ENCODE peak calls at places on chromosomes 13 and 19, in seven cellular contexts. Z is cardiac muscle cell, I is GM12865, E is colonic mucosa, C is IMR-90, Y is PC-3, H is astrocyte. S is an unnamed sample.

GRCh38 chr19:2952953-2953481 is 8.2 kb upstream of the ZNF77 start:
- DNase-seq in I (peak), E (peak), Z (no peak), Y (peak), H (no peak), C (no peak), S (no peak)

GRCh38 chr19:511101-511841 is 4.0 kb downstream of the TPGS1 start:
- DNase-seq in I (no peak), C (peak), Z (peak), E (peak), H (peak), Y (no peak), S (peak)

GRCh38 chr13:98541701-98542203 is 35.2 kb downstream of the STK24 start:
- DNase-seq in H (no peak), Y (no peak), I (no peak), Z (no peak), C (no peak), E (no peak), S (no peak)

GRCh38 chr19:19538767-19539166 is 702 bp downstream of the CILP2 start:
- DNase-seq in Y (no peak), I (no peak), Z (peak), H (no peak), E (no peak), C (no peak), S (no peak)

GRCh38 chr19:8552810-8553209 is 24.4 kb downstream of the MYO1F start:
- DNase-seq in Y (peak), C (peak), H (peak), E (no peak), I (peak), Z (peak), S (peak)

GRCh38 chr19:18915639-18916038 is 3.5 kb downstream of the COPE start:
- DNase-seq in Z (peak), E (peak), I (peak), H (no peak), Y (peak), C (peak), S (peak)

GRCh38 chr19:38294090-38294489 is 10.0 kb upstream of the C19orf33 start:
- DNase-seq in H (no peak), E (no peak), Y (no peak), C (no peak), I (no peak), Z (no peak), S (no peak)

GRCh38 chr19:8366961-8367326 is 3.0 kb downstream of the ANGPTL4 start:
- DNase-seq in Y (no peak), Z (peak), C (no peak), H (peak), I (no peak), E (no peak), S (peak)

GRCh38 chr13:24271611-24272451 is 37.5 kb upstream of the C1QTNF9 start:
- DNase-seq in I (peak), C (peak), Z (peak), H (peak), E (peak), Y (no peak), S (peak)

GRCh38 chr13:114057131-114058050 is 75.0 kb downstream of the RASA3 start:
- DNase-seq in Z (no peak), C (no peak), H (no peak), I (no peak), E (no peak), Y (no peak), S (no peak)

GRCh38 chr19:16795731-16796130 is 33.5 kb upstream of the SIN3B start:
- DNase-seq in Z (peak), C (no peak), H (no peak), Y (no peak), E (no peak), I (no peak), S (no peak)

GRCh38 chr13:32228330-32229041 is 86.7 kb downstream of the ZAR1L start:
- DNase-seq in C (peak), Y (peak), H (peak), I (no peak), E (no peak), Z (peak), S (peak)

GRCh38 chr19:55258476-55258827 is 365 bp downstream of the PPP6R1 start:
- DNase-seq in H (peak), C (no peak), Z (no peak), Y (no peak), I (peak), E (peak), S (peak)

GRCh38 chr19:44891016-44891882 is at the start of gene TOMM40:
- DNase-seq in C (peak), E (no peak), Z (no peak), H (peak), Y (no peak), I (peak), S (peak)

GRCh38 chr19:44530777-44531176 is 1.3 kb upstream of the CEACAM20 start:
- DNase-seq in E (no peak), C (no peak), Z (peak), I (no peak), H (peak), Y (no peak), S (peak)

GRCh38 chr13:74771964-74772363 is 637.8 kb upstream of the KLF12 start:
- DNase-seq in Y (peak), H (peak), C (peak), Z (peak), E (no peak), I (no peak), S (peak)

GRCh38 chr19:41958367-41959055 is 610 bp downstream of the RABAC1 start:
- DNase-seq in Y (peak), Z (peak), C (peak), E (peak), H (peak), I (peak), S (peak)

GRCh38 chr19:7926021-7926726 is at the start of gene CTXN1:
- DNase-seq in Y (peak), E (peak), H (no peak), C (no peak), I (peak), Z (peak), S (peak)

GRCh38 chr19:21638776-21639175 is 128.6 kb downstream of the ZNF100 start:
- DNase-seq in Y (no peak), H (no peak), E (no peak), I (no peak), C (no peak), Z (no peak), S (no peak)

GRCh38 chr13:58712191-58712590 is 1080.6 kb downstream of the PCDH17 start:
- DNase-seq in I (peak), C (no peak), Y (no peak), E (no peak), Z (no peak), H (peak), S (no peak)

GRCh38 chr13:27953671-27954405 is 15.3 kb downstream of the CDX2 start:
- DNase-seq in E (peak), Z (peak), I (peak), H (peak), C (peak), Y (peak), S (peak)

GRCh38 chr13:101673360-101674105 is 221.1 kb downstream of the ITGBL1 start:
- DNase-seq in Z (no peak), I (no peak), H (no peak), Y (peak), E (no peak), C (no peak), S (no peak)

GRCh38 chr19:36089847-36090246 is 21.1 kb upstream of the OVOL3 start:
- DNase-seq in H (no peak), I (no peak), C (no peak), Y (no peak), Z (no peak), E (no peak), S (no peak)

GRCh38 chr19:7068599-7068998 is 904 bp upstream of the ZNF557 start:
- DNase-seq in C (no peak), Z (no peak), Y (no peak), I (no peak), E (no peak), H (no peak), S (no peak)

GRCh38 chr19:47436712-47437401 is 17.5 kb upstream of the MEIS3 start:
- DNase-seq in C (peak), Z (peak), H (no peak), E (peak), I (peak), Y (peak), S (peak)

GRCh38 chr13:73708393-73708985 is 425.7 kb downstream of the KLF12 start:
- DNase-seq in C (peak), H (peak), Y (peak), I (peak), E (peak), Z (peak), S (peak)

GRCh38 chr19:39327990-39328705 is 7.5 kb upstream of the LRFN1 start:
- DNase-seq in Y (peak), E (peak), C (peak), I (peak), H (peak), Z (peak), S (peak)

GRCh38 chr19:57789288-57789687 is 19.8 kb downstream of the ZNF586 start:
- DNase-seq in C (no peak), Z (no peak), E (no peak), H (no peak), Y (no peak), I (no peak), S (no peak)

GRCh38 chr19:1271528-1272422 is 2.6 kb downstream of the CIRBP start:
- DNase-seq in I (no peak), Z (no peak), Y (no peak), H (no peak), E (no peak), C (no peak), S (no peak)

GRCh38 chr19:42229855-42230331 is 9.8 kb downstream of the ZNF526 start:
- DNase-seq in C (peak), Z (no peak), E (no peak), Y (no peak), I (no peak), H (no peak), S (no peak)

GRCh38 chr13:102729560-102730275 is 34.9 kb upstream of the METTL21C start:
- DNase-seq in I (no peak), H (peak), C (peak), Z (peak), E (no peak), Y (peak), S (peak)

GRCh38 chr19:52992109-52993004 is 21.4 kb upstream of the ERVV-1 start:
- DNase-seq in E (peak), H (no peak), I (no peak), Y (no peak), C (no peak), Z (peak), S (peak)

GRCh38 chr13:92355213-92355612 is 871.4 kb upstream of the GPC6 start:
- DNase-seq in E (peak), H (peak), I (no peak), C (peak), Y (peak), Z (peak), S (peak)

GRCh38 chr13:40186636-40187323 is 479.7 kb downstream of the FOXO1 start:
- DNase-seq in H (no peak), C (no peak), Z (no peak), Y (no peak), E (no peak), I (no peak), S (no peak)

GRCh38 chr19:18428837-18429674 is 8.9 kb downstream of the ISYNA1 start:
- DNase-seq in E (peak), H (peak), Z (peak), I (peak), Y (no peak), C (peak), S (peak)

GRCh38 chr19:18014197-18014596 is 6.2 kb downstream of the ARRDC2 start:
- DNase-seq in Z (no peak), H (no peak), Y (no peak), I (no peak), E (no peak), C (no peak), S (no peak)

GRCh38 chr13:46104868-46105267 is at the start of gene CPB2:
- DNase-seq in C (no peak), I (no peak), E (no peak), Z (no peak), Y (no peak), H (no peak), S (no peak)

GRCh38 chr13:77339408-77339807 is 12.5 kb upstream of the MYCBP2 start:
- DNase-seq in C (no peak), H (no peak), E (no peak), I (peak), Z (no peak), Y (no peak), S (no peak)

GRCh38 chr13:77333521-77334083 is 6.7 kb upstream of the MYCBP2 start:
- DNase-seq in E (no peak), H (no peak), Z (no peak), C (no peak), Y (no peak), I (no peak), S (no peak)

GRCh38 chr13:77337159-77337558 is 10.3 kb upstream of the MYCBP2 start:
- DNase-seq in Z (no peak), C (no peak), E (no peak), H (no peak), Y (no peak), I (peak), S (no peak)

GRCh38 chr13:77338961-77339401 is 12.1 kb upstream of the MYCBP2 start:
- DNase-seq in H (no peak), Y (no peak), C (no peak), I (peak), E (no peak), Z (no peak), S (no peak)

DNA sequence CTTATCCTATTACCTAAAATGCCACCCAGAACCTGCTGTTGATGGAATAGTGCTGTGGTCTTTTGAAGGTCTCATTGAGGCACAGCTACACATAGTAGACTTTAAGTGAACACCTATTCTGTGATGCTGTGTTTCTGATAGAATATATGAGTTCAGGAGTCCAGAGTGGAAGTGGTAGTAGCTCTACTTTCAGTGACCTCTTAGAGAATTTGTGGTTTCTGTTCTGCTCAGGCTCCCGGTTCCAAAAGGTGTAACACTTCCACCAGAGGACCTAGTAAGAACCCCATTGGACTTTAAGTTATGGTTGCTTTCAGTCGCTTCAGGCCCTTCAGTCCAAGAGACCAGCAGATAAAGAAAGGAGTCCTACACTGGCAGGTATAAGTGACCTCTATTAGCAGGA is 11.4 kb upstream of the MYCBP2 start:
- DNase-seq in H (no peak), C (no peak), E (no peak), Y (no peak), I (peak), Z (no peak), S (no peak)
- H3K4me3 ChIP-seq in H (no peak), C (no peak), E (no peak), Y (no peak), I (no peak), Z (no peak), S (no peak)

GRCh38 chr13:63455938-63456337 is 2040.3 kb upstream of the PCDH20 start:
- DNase-seq in C (no peak), E (no peak), Y (peak), Z (peak), I (no peak), H (no peak), S (no peak)
- TF ChIP-seq CTCF in C (peak), E (no peak), Y (peak), Z (no peak), I (no peak), H (peak), S (peak)

GRCh38 chr19:14167013-14167593 is 30.7 kb upstream of the ASF1B start:
- DNase-seq in I (no peak), Z (no peak), E (no peak), Y (no peak), H (no peak), C (no peak), S (no peak)

GRCh38 chr19:14167594-14168138 is 31.3 kb upstream of the ASF1B start:
- DNase-seq in C (no peak), E (no peak), I (no peak), Y (no peak), H (no peak), Z (no peak), S (no peak)

GRCh38 chr19:14164724-14165493 is 28.5 kb upstream of the ASF1B start:
- DNase-seq in C (no peak), Y (no peak), H (no peak), I (no peak), E (no peak), Z (no peak), S (no peak)

GRCh38 chr19:14165986-14166385 is 29.6 kb upstream of the ASF1B start:
- DNase-seq in I (peak), H (no peak), E (no peak), Z (no peak), Y (no peak), C (no peak), S (no peak)

GRCh38 chr19:14166448-14166847 is 30.1 kb upstream of the ASF1B start:
- DNase-seq in C (no peak), H (no peak), Z (no peak), I (no peak), Y (no peak), E (no peak), S (no peak)
- H3K4me3 ChIP-seq in C (no peak), H (no peak), Z (no peak), I (no peak), Y (no peak), E (no peak), S (no peak)

GRCh38 chr19:5547881-5548280 is 19.9 kb downstream of the TINCR start:
- DNase-seq in C (peak), H (no peak), I (peak), Y (peak), Z (peak), E (no peak), S (peak)
- TF ChIP-seq CTCF in C (peak), H (peak), I (peak), Y (peak), Z (peak), E (peak), S (peak)

DNA sequence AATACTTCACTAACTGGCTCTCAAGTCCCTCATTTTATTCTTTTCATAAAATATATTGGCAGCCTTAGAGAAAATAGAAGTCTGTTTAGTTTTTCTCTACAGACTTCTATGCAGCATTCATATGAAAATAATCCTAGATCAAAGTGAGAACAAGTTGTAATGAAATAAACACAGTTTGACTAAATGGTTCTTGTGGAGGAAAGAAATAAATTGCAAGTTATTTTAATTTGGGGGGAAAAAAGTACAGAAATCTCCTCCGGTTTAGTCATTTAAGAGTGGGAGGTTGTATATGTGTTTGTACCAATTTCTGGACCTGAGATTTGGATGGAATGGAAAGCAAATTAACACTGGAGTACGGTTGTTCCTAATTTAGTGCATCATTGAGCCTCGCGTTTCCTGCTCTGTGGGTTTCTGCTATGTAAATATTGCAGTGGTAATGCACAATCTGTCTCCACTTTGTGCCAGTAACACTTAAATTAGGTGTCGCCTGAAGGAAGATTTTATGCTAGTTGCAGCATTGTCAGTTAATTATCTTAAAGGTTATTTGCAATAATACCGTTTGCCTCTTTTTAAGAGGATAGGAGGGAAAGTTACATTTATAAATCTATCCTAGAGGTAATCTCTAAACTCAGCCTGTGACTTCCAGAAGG is 100.2 kb downstream of the ZIC5 start:
- DNase-seq in E (no peak), Z (no peak), H (no peak), C (no peak), Y (no peak), I (no peak), S (no peak)
- H3K4me3 ChIP-seq in E (no peak), Z (no peak), H (no peak), C (no peak), Y (no peak), I (no peak), S (no peak)

GRCh38 chr19:30708416-30708815 is 336.2 kb downstream of the ZNF536 start:
- DNase-seq in H (no peak), C (no peak), I (no peak), Z (no peak), Y (no peak), E (no peak), S (no peak)
- TF ChIP-seq CTCF in H (no peak), C (no peak), I (no peak), Z (no peak), Y (no peak), E (no peak), S (no peak)

GRCh38 chr13:20908714-20909497 is 6.4 kb upstream of the XPO4 start:
- DNase-seq in Z (no peak), C (no peak), I (no peak), Y (no peak), E (no peak), H (no peak), S (no peak)
- H3K4me3 ChIP-seq in Z (no peak), C (no peak), I (no peak), Y (no peak), E (no peak), H (no peak), S (no peak)

GRCh38 chr19:35055715-35056179 is 14.2 kb downstream of the HPN start:
- DNase-seq in Y (peak), Z (no peak), I (peak), E (no peak), H (no peak), C (no peak), S (no peak)
- TF ChIP-seq CTCF in Y (peak), Z (no peak), I (peak), E (no peak), H (no peak), C (no peak), S (peak)

GRCh38 chr13:112465251-112466131 is 89.3 kb downstream of the SPACA7 start:
- DNase-seq in Z (no peak), H (no peak), Y (no peak), E (no peak), C (no peak), I (no peak), S (no peak)
- H3K4me3 ChIP-seq in Z (no peak), H (no peak), Y (no peak), E (no peak), C (no peak), I (no peak), S (no peak)